ENCODE peak calls at places on chromosomes 16 and 17, in four cellular contexts. J, A, D and F are unnamed samples.

GRCh38 chr17:44547625-44548297 is 9.5 kb upstream of the FZD2 start:
- DNase-seq in J (no peak), A (no peak), D (no peak), F (no peak)

GRCh38 chr16:87074635-87075318 is 242.4 kb downstream of the C16orf95 start:
- DNase-seq in J (no peak), A (no peak), D (no peak), F (no peak)

GRCh38 chr17:29782917-29783316 is 147.1 kb downstream of the SSH2 start:
- DNase-seq in J (no peak), A (no peak), D (no peak), F (no peak)

GRCh38 chr17:48259710-48260291 is 152.2 kb downstream of the SNX11 start:
- DNase-seq in J (peak; percentile 58), A (no peak), D (no peak), F (no peak)

GRCh38 chr17:69223809-69224208 is 4.8 kb downstream of the ABCA10 start:
- DNase-seq in J (peak; percentile 19), A (no peak), D (no peak), F (no peak)

GRCh38 chr17:10742431-10742830 is 12.6 kb upstream of the TMEM220 start:
- DNase-seq in J (no peak), A (no peak), D (no peak), F (no peak)

GRCh38 chr16:89823087-89823823 is 5.0 kb upstream of the SPIRE2 start:
- DNase-seq in J (no peak), A (no peak), D (no peak), F (no peak)

GRCh38 chr17:68033636-68034451 is 1.7 kb upstream of the KPNA2 start:
- DNase-seq in J (peak; percentile 42), A (peak; percentile 65), D (no peak), F (no peak)

GRCh38 chr17:42436401-42436800 is 13.3 kb upstream of the CAVIN1 start:
- DNase-seq in J (peak; percentile 98), A (no peak), D (no peak), F (no peak)

GRCh38 chr17:57213180-57213825 is 43.0 kb upstream of the MSI2 start:
- DNase-seq in J (no peak), A (no peak), D (no peak), F (no peak)

GRCh38 chr17:47324224-47325020 is 667 bp downstream of the EFCAB13 start:
- DNase-seq in J (peak; percentile 72), A (no peak), D (peak; percentile 80), F (peak; percentile 77)

GRCh38 chr17:42121066-42121769 is at the start of gene KAT2A:
- DNase-seq in J (peak; percentile 94), A (peak; percentile 53), D (peak; percentile 91), F (peak; percentile 88)

GRCh38 chr17:60817187-60817586 is 139.5 kb downstream of the BCAS3 start:
- DNase-seq in J (peak; percentile 90), A (no peak), D (no peak), F (no peak)

GRCh38 chr17:77456951-77457548 is 316.3 kb downstream of the SEC14L1 start:
- DNase-seq in J (no peak), A (no peak), D (no peak), F (no peak)

GRCh38 chr17:14736631-14737030 is 435.8 kb downstream of the HS3ST3B1 start:
- DNase-seq in J (no peak), A (no peak), D (no peak), F (no peak)

GRCh38 chr17:64441772-64442549 is 7.0 kb upstream of the MILR1 start:
- DNase-seq in J (peak; percentile 15), A (no peak), D (no peak), F (peak; percentile 53)

GRCh38 chr17:42194133-42194899 is at the start of gene GHDC:
- DNase-seq in J (peak; percentile 87), A (peak; percentile 60), D (peak; percentile 88), F (peak; percentile 88)

GRCh38 chr16:20441221-20441620 is 10.1 kb upstream of the ACSM2A start:
- DNase-seq in J (no peak), A (no peak), D (no peak), F (no peak)

DNA sequence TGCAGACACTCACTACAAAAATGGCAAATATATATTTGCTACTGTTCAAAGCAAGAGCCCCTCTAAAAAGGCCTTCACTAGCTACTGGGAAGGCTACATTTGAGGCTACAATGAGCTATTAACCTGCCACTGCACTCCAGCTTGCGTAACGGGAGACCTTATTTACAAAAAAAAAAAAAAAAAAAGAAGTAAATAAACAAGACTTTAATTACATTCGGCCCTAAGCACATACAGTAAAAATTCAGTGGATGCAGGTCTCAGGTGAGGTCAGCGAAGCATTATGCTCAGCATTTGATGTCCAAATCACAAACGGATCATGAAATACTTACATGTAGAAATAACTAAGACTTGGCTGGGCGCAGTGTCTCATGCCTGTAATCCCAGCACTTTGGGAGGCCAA is 26.7 kb upstream of the LCMT1 start:
- DNase-seq in J (no peak), A (no peak), D (no peak), F (no peak)
- H3K4me3 ChIP-seq in J (no peak overlapping the region), A (no peak overlapping the region), D (no peak overlapping the region), F (no peak overlapping the region)

GRCh38 chr17:28471531-28472342 is 1.7 kb upstream of the SLC13A2 start:
- DNase-seq in J (no peak), A (no peak), D (no peak), F (no peak)

GRCh38 chr17:28471127-28471453 is 2.4 kb upstream of the SLC13A2 start:
- DNase-seq in J (peak; percentile 22), A (no peak), D (no peak), F (no peak)

GRCh38 chr17:28468781-28469180 is 4.7 kb upstream of the SLC13A2 start:
- DNase-seq in J (no peak), A (no peak), D (no peak), F (no peak)

GRCh38 chr17:28469376-28469775 is 4.1 kb upstream of the SLC13A2 start:
- DNase-seq in J (no peak), A (no peak), D (no peak), F (no peak)

DNA sequence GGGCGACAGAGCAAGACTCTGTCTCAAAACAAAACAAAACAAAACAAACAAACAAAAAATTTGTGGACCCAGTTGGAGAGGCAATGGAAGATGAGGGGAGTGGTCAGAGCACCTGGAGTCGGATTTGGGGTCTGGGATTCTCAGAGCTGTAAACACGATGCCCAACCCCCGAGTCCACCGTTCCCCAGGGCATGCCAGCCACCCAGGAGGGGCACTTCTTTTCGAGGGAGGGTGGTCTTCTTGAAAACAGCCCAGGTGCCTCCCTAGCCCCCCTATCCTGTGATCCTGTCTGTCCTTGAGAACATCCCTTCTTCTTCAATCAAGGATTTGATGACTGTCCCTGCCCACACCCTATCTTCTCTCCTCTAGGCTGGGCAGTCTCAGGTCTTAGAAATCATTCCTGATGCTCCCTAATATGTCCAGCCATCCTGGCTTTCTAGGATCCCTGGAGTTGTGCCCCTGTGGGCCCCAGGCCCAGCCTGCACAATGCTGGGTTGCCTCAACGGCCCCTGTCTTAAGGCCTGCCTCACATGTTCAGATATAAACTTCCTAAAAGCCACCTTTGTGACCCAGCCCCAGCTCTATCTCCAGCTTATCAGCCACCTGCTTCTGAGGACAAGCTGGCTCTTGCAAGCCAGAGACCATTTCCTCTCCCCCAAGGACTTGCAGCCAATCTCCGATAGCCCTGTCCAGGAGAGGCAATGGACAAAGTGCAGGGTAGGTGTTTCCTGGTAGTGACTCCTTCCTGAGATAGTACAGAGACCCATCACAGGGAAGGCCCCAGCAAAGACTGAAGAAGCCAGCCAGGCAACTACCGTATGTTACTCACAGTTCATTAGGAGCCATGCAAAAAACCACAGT is 2.9 kb upstream of the SLC13A2 start:
- DNase-seq in J (no peak), A (no peak), D (no peak), F (no peak)
- H3K27ac ChIP-seq in J (no peak overlapping the region), A (no peak overlapping the region), D (no peak overlapping the region), F (no peak overlapping the region)

GRCh38 chr16:84196727-84197486 is 6.0 kb downstream of the ADAD2 start:
- DNase-seq in J (no peak), A (no peak), D (no peak), F (no peak)

GRCh38 chr16:84194470-84195200 is 3.7 kb downstream of the ADAD2 start:
- DNase-seq in J (no peak), A (no peak), D (peak; percentile 59), F (no peak)

GRCh38 chr16:84197487-84198128 is 6.7 kb downstream of the ADAD2 start:
- DNase-seq in J (no peak), A (no peak), D (no peak), F (no peak)

GRCh38 chr16:84195201-84196093 is 4.5 kb downstream of the ADAD2 start:
- DNase-seq in J (no peak), A (no peak), D (no peak), F (no peak)

GRCh38 chr16:84196101-84196500 is 5.1 kb downstream of the ADAD2 start:
- DNase-seq in J (no peak), A (no peak), D (no peak), F (no peak)
- H3K4me3 ChIP-seq in J (no peak overlapping the region), A (no peak overlapping the region), D (no peak overlapping the region), F (no peak overlapping the region)

DNA sequence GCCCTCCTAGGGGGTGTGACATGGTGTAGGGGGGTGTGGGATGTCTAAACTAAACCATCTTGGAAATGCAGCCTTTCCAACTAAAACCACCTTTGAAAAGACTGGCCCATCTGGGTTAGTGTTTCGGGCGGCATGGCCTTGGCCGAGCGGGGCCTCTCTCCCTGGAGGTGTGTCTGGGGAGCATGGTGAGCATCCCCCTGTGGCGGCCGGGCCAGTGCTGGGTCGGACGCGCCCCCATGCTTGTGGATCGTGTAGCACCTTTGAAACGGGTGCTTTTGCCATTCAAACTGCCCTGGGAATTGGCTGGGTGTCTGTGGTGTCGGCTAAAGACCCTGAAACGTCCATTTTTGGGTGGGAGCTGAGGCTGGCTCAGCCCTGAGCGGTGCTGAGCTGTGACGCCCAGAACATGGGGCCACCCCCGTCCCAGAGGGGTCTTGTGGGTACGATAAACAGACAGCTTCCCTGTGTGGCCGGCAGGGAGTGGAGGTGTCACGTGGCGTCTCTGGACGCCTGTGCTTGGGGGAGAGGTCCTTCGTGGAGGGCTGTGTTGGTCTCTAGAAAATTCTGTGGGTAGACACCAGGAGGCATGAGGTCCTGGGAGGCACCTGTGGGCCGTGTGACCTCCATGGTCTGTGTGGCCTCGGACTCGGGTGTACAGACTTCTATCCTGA is 6.3 kb downstream of the METRNL start:
- DNase-seq in J (peak; percentile 33), A (no peak), D (no peak), F (no peak)
- H3K27ac ChIP-seq in J (peak overlapping the region; percentile 100), A (no peak overlapping the region), D (no peak overlapping the region), F (peak overlapping the region; percentile 84)

GRCh38 chr16:69190046-69190588 is 3.2 kb downstream of the SNTB2 start:
- DNase-seq in J (no peak), A (no peak), D (no peak), F (no peak)

GRCh38 chr16:69187891-69188451 is 1.0 kb downstream of the SNTB2 start:
- DNase-seq in J (peak; percentile 64), A (no peak), D (peak; percentile 75), F (peak; percentile 61)

GRCh38 chr16:69190598-69190997 is 3.6 kb downstream of the SNTB2 start:
- DNase-seq in J (no peak), A (no peak), D (no peak), F (no peak)

GRCh38 chr16:69187387-69187890 is 475 bp downstream of the SNTB2 start:
- DNase-seq in J (peak; percentile 73), A (no peak), D (peak; percentile 85), F (peak; percentile 79)

GRCh38 chr16:69188716-69189115 is 1.8 kb downstream of the SNTB2 start:
- DNase-seq in J (peak; percentile 43), A (no peak), D (no peak), F (no peak)
- H3K4me3 ChIP-seq in J (peak overlapping the region; percentile 81), A (no peak overlapping the region), D (peak overlapping the region; percentile 78), F (peak overlapping the region; percentile 91)

GRCh38 chr16:79505344-79505743 is 95.2 kb downstream of the MAF start:
- DNase-seq in J (no peak), A (no peak), D (no peak), F (no peak)
- H3K27ac ChIP-seq in J (no peak overlapping the region), A (no peak overlapping the region), D (no peak overlapping the region), F (no peak overlapping the region)

GRCh38 chr16:74226361-74226979 is 70.1 kb upstream of the PSMD7 start:
- DNase-seq in J (peak; percentile 35), A (peak; percentile 16), D (no peak), F (no peak)
- H3K4me3 ChIP-seq in J (no peak overlapping the region), A (no peak overlapping the region), D (no peak overlapping the region), F (no peak overlapping the region)